ENCODE peak calls at places on chromosome 19, in eight cellular contexts. One of them, this sample, is unnamed.
A peak's percentile ranks its signal among the peaks of the same experiment; 100 is the strongest.

GRCh38 chr19:6211632-6212402 is 68.0 kb downstream of the MLLT1 start:
- DNase-seq in uterus: no peak
- DNase-seq in ovary: no peak
- DNase-seq in heart left ventricle: peak; percentile 14
- DNase-seq in H1: no peak
- DNase-seq in esophagus muscularis mucosa: no peak
- DNase-seq in GM12878: no peak
- DNase-seq in transverse colon: no peak
- DNase-seq in this sample: no peak

GRCh38 chr19:15280915-15281683 is 48.9 kb upstream of the EPHX3 start:
- DNase-seq in uterus: peak; percentile 74
- DNase-seq in ovary: peak; percentile 78
- DNase-seq in heart left ventricle: peak; percentile 90
- DNase-seq in H1: no peak
- DNase-seq in esophagus muscularis mucosa: peak; percentile 97
- DNase-seq in GM12878: no peak
- DNase-seq in transverse colon: peak; percentile 69
- DNase-seq in this sample: no peak

GRCh38 chr19:3253270-3253669 is 28.8 kb downstream of the CELF5 start:
- DNase-seq in uterus: no peak
- DNase-seq in ovary: no peak
- DNase-seq in heart left ventricle: no peak
- DNase-seq in H1: no peak
- DNase-seq in esophagus muscularis mucosa: no peak
- DNase-seq in GM12878: no peak
- DNase-seq in transverse colon: no peak
- DNase-seq in this sample: no peak

GRCh38 chr19:35061583-35062373 is 20.3 kb downstream of the HPN start:
- DNase-seq in uterus: no peak
- DNase-seq in ovary: no peak
- DNase-seq in heart left ventricle: no peak
- DNase-seq in H1: no peak
- DNase-seq in esophagus muscularis mucosa: no peak
- DNase-seq in GM12878: no peak
- DNase-seq in transverse colon: no peak
- DNase-seq in this sample: no peak

GRCh38 chr19:49574206-49574755 is 6.1 kb downstream of the NOSIP start:
- DNase-seq in uterus: no peak
- DNase-seq in ovary: no peak
- DNase-seq in heart left ventricle: no peak
- DNase-seq in H1: no peak
- DNase-seq in esophagus muscularis mucosa: no peak
- DNase-seq in GM12878: no peak
- DNase-seq in transverse colon: no peak
- DNase-seq in this sample: no peak

GRCh38 chr19:16228637-16229321 is 31.1 kb downstream of the AP1M1 start:
- DNase-seq in uterus: no peak
- DNase-seq in ovary: no peak
- DNase-seq in heart left ventricle: no peak
- DNase-seq in H1: no peak
- DNase-seq in esophagus muscularis mucosa: no peak
- DNase-seq in GM12878: no peak
- DNase-seq in transverse colon: no peak
- DNase-seq in this sample: no peak

GRCh38 chr19:48698046-48698445 is 2.3 kb downstream of the FUT2 start:
- DNase-seq in uterus: no peak
- DNase-seq in ovary: peak; percentile 50
- DNase-seq in heart left ventricle: no peak
- DNase-seq in H1: no peak
- DNase-seq in esophagus muscularis mucosa: no peak
- DNase-seq in GM12878: no peak
- DNase-seq in transverse colon: peak; percentile 68
- DNase-seq in this sample: no peak

GRCh38 chr19:6801397-6802086 is 29.0 kb downstream of the VAV1 start:
- DNase-seq in uterus: peak; percentile 21
- DNase-seq in ovary: peak; percentile 13
- DNase-seq in heart left ventricle: peak; percentile 72
- DNase-seq in H1: peak; percentile 42
- DNase-seq in esophagus muscularis mucosa: peak; percentile 93
- DNase-seq in GM12878: peak; percentile 85
- DNase-seq in transverse colon: peak; percentile 82
- DNase-seq in this sample: peak; percentile 29

GRCh38 chr19:57587529-57587928 is 3.6 kb downstream of the ZIK1 start:
- DNase-seq in uterus: no peak
- DNase-seq in ovary: no peak
- DNase-seq in heart left ventricle: no peak
- DNase-seq in H1: no peak
- DNase-seq in esophagus muscularis mucosa: no peak
- DNase-seq in GM12878: no peak
- DNase-seq in transverse colon: no peak
- DNase-seq in this sample: no peak

GRCh38 chr19:49056101-49056901 is 1.2 kb downstream of the CGB7 start:
- DNase-seq in uterus: peak; percentile 28
- DNase-seq in ovary: peak; percentile 23
- DNase-seq in heart left ventricle: peak; percentile 61
- DNase-seq in H1: peak; percentile 89
- DNase-seq in esophagus muscularis mucosa: no peak
- DNase-seq in GM12878: no peak
- DNase-seq in transverse colon: peak; percentile 65
- DNase-seq in this sample: no peak

GRCh38 chr19:47239610-47240296 is 8.8 kb upstream of the BBC3 start:
- DNase-seq in uterus: peak; percentile 66
- DNase-seq in ovary: no peak
- DNase-seq in heart left ventricle: peak; percentile 63
- DNase-seq in H1: peak; percentile 90
- DNase-seq in esophagus muscularis mucosa: no peak
- DNase-seq in GM12878: no peak
- DNase-seq in transverse colon: peak; percentile 59
- DNase-seq in this sample: no peak

GRCh38 chr19:17314007-17314589 is 4.7 kb downstream of the DDA1 start:
- DNase-seq in uterus: peak; percentile 22
- DNase-seq in ovary: no peak
- DNase-seq in heart left ventricle: no peak
- DNase-seq in H1: no peak
- DNase-seq in esophagus muscularis mucosa: no peak
- DNase-seq in GM12878: no peak
- DNase-seq in transverse colon: no peak
- DNase-seq in this sample: no peak

GRCh38 chr19:19342086-19343015 is 21.7 kb downstream of the MAU2 start:
- DNase-seq in uterus: peak; percentile 32
- DNase-seq in ovary: no peak
- DNase-seq in heart left ventricle: peak; percentile 60
- DNase-seq in H1: peak; percentile 95
- DNase-seq in esophagus muscularis mucosa: no peak
- DNase-seq in GM12878: no peak
- DNase-seq in transverse colon: peak; percentile 65
- DNase-seq in this sample: no peak

GRCh38 chr19:19459099-19459498 is 53.6 kb downstream of the GATAD2A start:
- DNase-seq in uterus: no peak
- DNase-seq in ovary: no peak
- DNase-seq in heart left ventricle: no peak
- DNase-seq in H1: no peak
- DNase-seq in esophagus muscularis mucosa: no peak
- DNase-seq in GM12878: no peak
- DNase-seq in transverse colon: no peak
- DNase-seq in this sample: no peak

DNA sequence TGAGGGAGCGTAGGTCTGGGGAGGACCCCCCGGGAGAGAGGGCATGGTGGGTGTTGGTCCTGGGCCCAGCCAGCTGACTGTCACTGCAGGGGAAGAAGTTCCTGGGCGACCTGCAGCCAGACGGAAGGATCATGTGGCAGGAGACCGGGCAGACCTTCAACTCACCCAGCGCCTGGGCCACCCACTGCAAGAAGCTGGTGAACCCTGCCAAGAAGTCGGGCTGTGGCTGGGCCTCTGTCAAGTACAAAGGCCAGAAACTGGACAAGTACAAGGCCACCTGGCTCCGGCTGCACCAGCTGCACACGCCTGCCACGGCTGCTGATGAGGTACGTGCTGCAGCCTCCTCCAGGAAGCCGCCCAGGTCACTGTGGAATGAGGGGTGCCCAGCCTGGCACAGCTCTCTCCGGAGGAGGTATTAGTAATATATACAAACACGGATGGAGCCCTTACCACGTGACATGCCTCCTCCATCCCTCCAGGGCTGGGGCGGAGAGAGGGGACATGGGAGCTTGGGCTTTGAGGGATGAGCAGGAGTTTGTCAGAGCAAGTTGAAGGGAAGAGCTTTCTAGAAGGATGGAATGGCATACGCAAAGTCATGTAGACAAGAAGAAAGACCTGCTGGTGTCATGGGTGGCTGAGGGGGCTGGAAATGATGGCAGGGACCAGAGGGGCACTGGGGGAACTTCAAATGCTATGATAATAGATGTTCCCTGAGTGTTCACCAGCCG is 2.5 kb downstream of the MPND start:
- DNase-seq in uterus: no peak
- DNase-seq in ovary: no peak
- DNase-seq in heart left ventricle: no peak
- DNase-seq in H1: no peak
- DNase-seq in esophagus muscularis mucosa: no peak
- DNase-seq in GM12878: no peak
- DNase-seq in transverse colon: no peak
- DNase-seq in this sample: no peak
- H3K27ac ChIP-seq in uterus: no peak overlapping the region
- H3K27ac ChIP-seq in ovary: no peak overlapping the region
- H3K27ac ChIP-seq in heart left ventricle: no peak overlapping the region
- H3K27ac ChIP-seq in H1: no peak overlapping the region
- H3K27ac ChIP-seq in esophagus muscularis mucosa: no peak overlapping the region
- H3K27ac ChIP-seq in GM12878: no peak overlapping the region
- H3K27ac ChIP-seq in transverse colon: no peak overlapping the region
- H3K27ac ChIP-seq in this sample: no peak overlapping the region

GRCh38 chr19:1045247-1045603 is 5.3 kb downstream of the ABCA7 start:
- DNase-seq in uterus: no peak
- DNase-seq in ovary: no peak
- DNase-seq in heart left ventricle: no peak
- DNase-seq in H1: peak; percentile 85
- DNase-seq in esophagus muscularis mucosa: no peak
- DNase-seq in GM12878: no peak
- DNase-seq in transverse colon: peak; percentile 73
- DNase-seq in this sample: no peak
- TF ChIP-seq POLR2A in uterus: no peak
- TF ChIP-seq POLR2A in ovary: no peak
- TF ChIP-seq POLR2A in heart left ventricle: no peak
- TF ChIP-seq POLR2A in H1: no peak
- TF ChIP-seq POLR2A in esophagus muscularis mucosa: no peak
- TF ChIP-seq POLR2A in GM12878: no peak
- TF ChIP-seq POLR2A in transverse colon: no peak
- TF ChIP-seq POLR2A in this sample: no peak

GRCh38 chr19:12721656-12722565 is 1.8 kb downstream of the TNPO2 start:
- DNase-seq in uterus: peak; percentile 70
- DNase-seq in ovary: peak; percentile 75
- DNase-seq in heart left ventricle: peak; percentile 69
- DNase-seq in H1: peak; percentile 72
- DNase-seq in esophagus muscularis mucosa: peak; percentile 93
- DNase-seq in GM12878: no peak
- DNase-seq in transverse colon: peak; percentile 70
- DNase-seq in this sample: no peak

GRCh38 chr19:12720851-12721655 is 2.7 kb downstream of the TNPO2 start:
- DNase-seq in uterus: no peak
- DNase-seq in ovary: peak; percentile 47
- DNase-seq in heart left ventricle: no peak
- DNase-seq in H1: peak; percentile 56
- DNase-seq in esophagus muscularis mucosa: no peak
- DNase-seq in GM12878: no peak
- DNase-seq in transverse colon: peak; percentile 34
- DNase-seq in this sample: no peak

GRCh38 chr19:12723383-12723642 is 419 bp downstream of the TNPO2 start:
- DNase-seq in uterus: no peak
- DNase-seq in ovary: no peak
- DNase-seq in heart left ventricle: no peak
- DNase-seq in H1: no peak
- DNase-seq in esophagus muscularis mucosa: no peak
- DNase-seq in GM12878: no peak
- DNase-seq in transverse colon: no peak
- DNase-seq in this sample: no peak

GRCh38 chr19:12722566-12723382 is 958 bp downstream of the TNPO2 start:
- DNase-seq in uterus: peak; percentile 99
- DNase-seq in ovary: peak; percentile 97
- DNase-seq in heart left ventricle: peak; percentile 99
- DNase-seq in H1: peak; percentile 91
- DNase-seq in esophagus muscularis mucosa: peak; percentile 99
- DNase-seq in GM12878: peak; percentile 81
- DNase-seq in transverse colon: peak; percentile 97
- DNase-seq in this sample: peak; percentile 84

DNA sequence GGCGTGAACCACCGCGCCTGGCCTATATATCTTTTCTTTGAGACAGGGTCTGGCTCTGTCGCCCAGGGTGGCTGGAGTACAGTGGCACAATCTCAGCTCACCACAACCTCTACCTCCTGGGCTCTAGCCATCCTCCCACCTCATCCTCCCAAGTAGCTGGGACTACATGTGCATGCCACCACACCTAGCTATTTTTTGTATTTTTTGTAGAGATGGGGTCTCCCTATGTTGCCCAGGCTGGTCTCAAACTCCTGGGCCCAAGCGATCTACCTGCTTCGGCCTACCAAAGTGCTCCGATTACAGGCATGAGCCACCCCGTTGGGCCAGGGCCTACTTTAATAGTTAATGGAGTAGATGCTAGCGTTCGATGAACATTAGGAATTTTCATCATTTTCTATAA is 3.4 kb downstream of the TNPO2 start:
- DNase-seq in uterus: no peak
- DNase-seq in ovary: no peak
- DNase-seq in heart left ventricle: no peak
- DNase-seq in H1: no peak
- DNase-seq in esophagus muscularis mucosa: no peak
- DNase-seq in GM12878: no peak
- DNase-seq in transverse colon: no peak
- DNase-seq in this sample: no peak
- H3K27ac ChIP-seq in uterus: peak overlapping the region; percentile 98
- H3K27ac ChIP-seq in ovary: peak overlapping the region; percentile 91
- H3K27ac ChIP-seq in heart left ventricle: peak overlapping the region; percentile 89
- H3K27ac ChIP-seq in H1: no peak overlapping the region
- H3K27ac ChIP-seq in esophagus muscularis mucosa: peak overlapping the region; percentile 98
- H3K27ac ChIP-seq in GM12878: no peak overlapping the region
- H3K27ac ChIP-seq in transverse colon: peak overlapping the region; percentile 98
- H3K27ac ChIP-seq in this sample: peak overlapping the region; percentile 98

GRCh38 chr19:55279773-55280643 is at the start of gene HSPBP1:
- DNase-seq in uterus: peak; percentile 95
- DNase-seq in ovary: peak; percentile 92
- DNase-seq in heart left ventricle: peak; percentile 93
- DNase-seq in H1: peak; percentile 99
- DNase-seq in esophagus muscularis mucosa: peak; percentile 98
- DNase-seq in GM12878: peak; percentile 93
- DNase-seq in transverse colon: peak; percentile 98
- DNase-seq in this sample: peak; percentile 68
- TF ChIP-seq POLR2A in uterus: peak; percentile 25
- TF ChIP-seq POLR2A in ovary: peak; percentile 40
- TF ChIP-seq POLR2A in heart left ventricle: peak; percentile 31
- TF ChIP-seq POLR2A in H1: no peak
- TF ChIP-seq POLR2A in esophagus muscularis mucosa: no peak
- TF ChIP-seq POLR2A in GM12878: peak; percentile 84
- TF ChIP-seq POLR2A in transverse colon: peak; percentile 38
- TF ChIP-seq POLR2A in this sample: no peak

GRCh38 chr19:39416152-39416551 is 3.7 kb downstream of the PLEKHG2 start:
- DNase-seq in uterus: peak; percentile 20
- DNase-seq in ovary: no peak
- DNase-seq in heart left ventricle: no peak
- DNase-seq in H1: peak; percentile 43
- DNase-seq in esophagus muscularis mucosa: no peak
- DNase-seq in GM12878: no peak
- DNase-seq in transverse colon: no peak
- DNase-seq in this sample: no peak
- H3K27ac ChIP-seq in uterus: peak overlapping the region; percentile 99
- H3K27ac ChIP-seq in ovary: no peak overlapping the region
- H3K27ac ChIP-seq in heart left ventricle: no peak overlapping the region
- H3K27ac ChIP-seq in H1: no peak overlapping the region
- H3K27ac ChIP-seq in esophagus muscularis mucosa: peak overlapping the region; percentile 99
- H3K27ac ChIP-seq in GM12878: no peak overlapping the region
- H3K27ac ChIP-seq in transverse colon: no peak overlapping the region
- H3K27ac ChIP-seq in this sample: no peak overlapping the region

This sample was measured in esophagus squamous epithelium.